ENCODE peak calls at places on chromosomes 3 and 15, in nine cellular contexts. N is osteocyte, A is aorta, V is mammary epithelial cell, H is mesothelial cell of epicardium, E is endothelial cell, Y is cardiac fibroblast, O is DMS153, F is AML-193. U is an unnamed sample.

GRCh38 chr15:70892002-70892911 is at the start of the genes LRRC49 and THAP10:
- DNase-seq in N (peak), A (peak), V (peak), H (peak), E (peak), Y (peak), O (peak), F (no peak), U (peak)

GRCh38 chr3:49263490-49263889 is 13.5 kb downstream of the C3orf62 start:
- DNase-seq in N (no peak), A (no peak), V (no peak), H (no peak), E (no peak), Y (peak), O (no peak), F (no peak), U (no peak)

GRCh38 chr15:81987628-81988027 is 58.2 kb downstream of the MEX3B start:
- DNase-seq in N (no peak), A (no peak), V (no peak), H (no peak), E (no peak), Y (no peak), O (no peak), F (no peak), U (no peak)

GRCh38 chr3:141174683-141175082 is 56.9 kb upstream of the PXYLP1 start:
- DNase-seq in N (no peak), A (no peak), V (no peak), H (no peak), E (no peak), Y (no peak), O (no peak), F (no peak), U (no peak)

GRCh38 chr3:23240386-23240785 is 37.3 kb downstream of the UBE2E2 start:
- DNase-seq in N (no peak), A (no peak), V (no peak), H (no peak), E (no peak), Y (no peak), O (no peak), F (no peak), U (no peak)

GRCh38 chr3:37961622-37962455 is 28.7 kb upstream of the VILL start:
- DNase-seq in N (peak), A (no peak), V (no peak), H (no peak), E (no peak), Y (no peak), O (no peak), F (no peak), U (no peak)

GRCh38 chr15:86317379-86317745 is 237.7 kb downstream of the AGBL1 start:
- DNase-seq in N (no peak), A (no peak), V (peak), H (no peak), E (no peak), Y (no peak), O (no peak), F (no peak), U (no peak)

GRCh38 chr3:137194301-137194700 is 236.5 kb downstream of the IL20RB start:
- DNase-seq in N (no peak), A (no peak), V (no peak), H (no peak), E (no peak), Y (no peak), O (no peak), F (no peak), U (no peak)

GRCh38 chr3:115160295-115160694 is 13.2 kb upstream of the ZBTB20 start:
- DNase-seq in N (no peak), A (no peak), V (no peak), H (no peak), E (no peak), Y (no peak), O (no peak), F (no peak), U (no peak)

GRCh38 chr3:184334470-184335158 is 2.8 kb upstream of the FAM131A start:
- DNase-seq in N (no peak), A (no peak), V (peak), H (no peak), E (no peak), Y (no peak), O (no peak), F (no peak), U (peak)

GRCh38 chr3:74402821-74403220 is 211.6 kb downstream of the CNTN3 start:
- DNase-seq in N (no peak), A (no peak), V (no peak), H (no peak), E (no peak), Y (no peak), O (no peak), F (no peak), U (no peak)

GRCh38 chr3:155424041-155424605 is 130.6 kb upstream of the STRIT1 start:
- DNase-seq in N (no peak), A (no peak), V (no peak), H (no peak), E (no peak), Y (no peak), O (no peak), F (peak), U (no peak)

GRCh38 chr3:125039041-125039896 is 16.5 kb downstream of the HEG1 start:
- DNase-seq in N (no peak), A (no peak), V (no peak), H (no peak), E (no peak), Y (peak), O (no peak), F (no peak), U (no peak)

GRCh38 chr3:126399756-126400155 is 5.0 kb downstream of the CFAP100 start:
- DNase-seq in N (no peak), A (no peak), V (no peak), H (no peak), E (no peak), Y (no peak), O (no peak), F (no peak), U (no peak)

GRCh38 chr15:90414408-90415028 is 26.5 kb downstream of the IQGAP1 start:
- DNase-seq in N (no peak), A (no peak), V (peak), H (no peak), E (no peak), Y (peak), O (no peak), F (no peak), U (peak)

GRCh38 chr3:25427155-25428002 is 684 bp upstream of the RARB start:
- DNase-seq in N (no peak), A (no peak), V (peak), H (no peak), E (no peak), Y (peak), O (no peak), F (no peak), U (no peak)

GRCh38 chr3:42057561-42058211 is 33.5 kb upstream of the TRAK1 start:
- DNase-seq in N (no peak), A (no peak), V (no peak), H (no peak), E (no peak), Y (no peak), O (no peak), F (no peak), U (no peak)

GRCh38 chr3:32606277-32606676 is 35.6 kb upstream of the DYNC1LI1 start:
- DNase-seq in N (no peak), A (no peak), V (no peak), H (no peak), E (no peak), Y (no peak), O (no peak), F (no peak), U (no peak)

GRCh38 chr3:188884299-188885043 is 287.3 kb upstream of the TPRG1 start:
- DNase-seq in N (no peak), A (no peak), V (no peak), H (no peak), E (peak), Y (no peak), O (no peak), F (no peak), U (no peak)

GRCh38 chr3:29757054-29757777 is 476.3 kb downstream of the RBMS3 start:
- DNase-seq in N (no peak), A (no peak), V (peak), H (no peak), E (no peak), Y (peak), O (no peak), F (no peak), U (no peak)

GRCh38 chr3:148642214-148642613 is 55.5 kb upstream of the AGTR1 start:
- DNase-seq in N (no peak), A (no peak), V (no peak), H (no peak), E (no peak), Y (no peak), O (no peak), F (no peak), U (no peak)

GRCh38 chr3:161913786-161914389 is 417.3 kb downstream of the OTOL1 start:
- DNase-seq in N (no peak), A (no peak), V (peak), H (no peak), E (no peak), Y (peak), O (no peak), F (no peak), U (no peak)

GRCh38 chr3:85725809-85726208 is 767.0 kb downstream of the CADM2 start:
- DNase-seq in N (no peak), A (no peak), V (peak), H (no peak), E (no peak), Y (no peak), O (no peak), F (no peak), U (no peak)

U was measured in activated naive CD8-positive, alpha-beta T cell treated with anti-CD3 and anti-CD28 coated beads, Interleukin-2, amount 50 U/mL, for 24 hours.